ENCODE peak calls at places on chromosome 14, in seven cellular contexts. A, E, G, N, D, K and I are unnamed samples.

GRCh38 chr14:100523536-100524025 is 63.6 kb downstream of the BEGAIN start:
- DNase-seq in A (no peak), E (no peak), G (no peak), N (no peak), D (no peak), K (no peak), I (no peak)

GRCh38 chr14:89091781-89092180 is 267.3 kb downstream of the TTC8 start:
- DNase-seq in A (no peak), E (no peak), G (no peak), N (no peak), D (no peak), K (no peak), I (no peak)

GRCh38 chr14:67623114-67623513 is 3.4 kb downstream of the ARG2 start:
- DNase-seq in A (no peak), E (no peak), G (no peak), N (peak; percentile 42), D (peak; percentile 45), K (no peak), I (no peak)

GRCh38 chr14:56799327-56799645 is 11.0 kb downstream of the OTX2 start:
- DNase-seq in A (no peak), E (no peak), G (no peak), N (no peak), D (no peak), K (no peak), I (no peak)

GRCh38 chr14:39376671-39377403 is 55.4 kb downstream of the FBXO33 start:
- DNase-seq in A (no peak), E (no peak), G (no peak), N (peak; percentile 46), D (peak; percentile 46), K (no peak), I (no peak)

GRCh38 chr14:50620341-50620740 is 47.8 kb downstream of the SAV1 start:
- DNase-seq in A (no peak), E (no peak), G (no peak), N (peak; percentile 8), D (no peak), K (no peak), I (no peak)

GRCh38 chr14:103556976-103557758 is 5.3 kb downstream of the BAG5 start:
- DNase-seq in A (no peak), E (no peak), G (no peak), N (no peak), D (no peak), K (no peak), I (no peak)

GRCh38 chr14:71267691-71268090 is 360.4 kb downstream of the PCNX1 start:
- DNase-seq in A (no peak), E (no peak), G (no peak), N (no peak), D (no peak), K (no peak), I (no peak)

GRCh38 chr14:36091096-36091495 is 85.4 kb downstream of the PTCSC3 start:
- DNase-seq in A (peak; percentile 55), E (no peak), G (peak; percentile 68), N (peak; percentile 95), D (peak; percentile 17), K (peak; percentile 23), I (peak; percentile 56)

GRCh38 chr14:89625988-89626806 is 209.2 kb upstream of the FOXN3 start:
- DNase-seq in A (no peak), E (no peak), G (no peak), N (no peak), D (no peak), K (no peak), I (no peak)

GRCh38 chr14:49959822-49960408 is 67.0 kb downstream of the ARF6 start:
- DNase-seq in A (no peak), E (no peak), G (no peak), N (no peak), D (no peak), K (peak; percentile 76), I (no peak)

GRCh38 chr14:94372021-94372605 is 16.3 kb downstream of the SERPINA1 start:
- DNase-seq in A (no peak), E (no peak), G (no peak), N (no peak), D (no peak), K (no peak), I (no peak)
- TF ChIP-seq CTCF in A (no peak), E (peak; percentile 33), G (no peak), N (no peak), D (no peak), K (peak; percentile 14), I (no peak)

DNA sequence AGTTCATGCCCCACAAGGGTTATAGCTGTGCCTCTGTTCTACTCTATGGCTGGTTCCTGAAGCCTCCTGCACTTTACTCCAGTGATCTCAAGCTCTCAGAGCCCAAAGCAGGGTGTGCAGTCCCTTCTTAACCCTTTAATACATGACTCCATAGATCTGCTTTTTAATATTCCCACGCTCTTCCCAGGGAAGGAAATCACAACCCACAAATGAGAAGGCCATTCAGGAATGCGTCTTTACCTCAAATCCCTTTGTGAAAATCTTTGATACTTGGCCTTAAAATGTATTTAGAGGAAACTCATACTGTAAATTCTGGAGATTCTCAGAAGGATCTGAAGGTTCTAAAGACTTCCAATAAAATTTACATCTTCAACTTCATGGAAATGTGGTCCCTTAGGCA is 17.0 kb downstream of the NID2 start:
- DNase-seq in A (no peak), E (no peak), G (no peak), N (peak; percentile 90), D (peak; percentile 38), K (no peak), I (no peak)
- H3K4me3 ChIP-seq in A (no peak overlapping the region), E (no peak overlapping the region), G (no peak overlapping the region), N (peak overlapping the region; percentile 30), D (no peak overlapping the region), K (no peak overlapping the region), I (no peak overlapping the region)

DNA sequence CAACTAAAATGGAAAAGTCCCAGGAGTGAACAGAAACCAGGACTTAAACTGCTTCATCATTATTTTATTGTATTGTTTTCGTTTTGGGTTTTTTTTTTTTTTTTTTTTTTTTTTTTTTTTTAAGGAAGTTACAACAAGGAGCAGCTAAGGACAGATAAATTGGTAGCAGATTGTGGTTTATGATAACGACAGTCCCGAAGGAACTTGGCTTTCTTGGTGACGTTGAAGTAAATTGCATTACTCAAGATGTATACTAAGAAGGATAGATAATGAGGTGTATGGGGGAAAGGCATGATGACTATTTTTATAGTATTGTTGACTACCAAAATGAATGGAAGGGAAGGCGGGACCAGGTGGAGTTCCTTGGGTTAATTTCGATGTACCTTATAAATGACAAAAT is 866.3 kb downstream of the NRXN3 start:
- DNase-seq in A (no peak), E (no peak), G (no peak), N (no peak), D (no peak), K (no peak), I (no peak)
- TF ChIP-seq CTCF in A (no peak), E (no peak), G (no peak), N (no peak), D (no peak), K (no peak), I (no peak)

DNA sequence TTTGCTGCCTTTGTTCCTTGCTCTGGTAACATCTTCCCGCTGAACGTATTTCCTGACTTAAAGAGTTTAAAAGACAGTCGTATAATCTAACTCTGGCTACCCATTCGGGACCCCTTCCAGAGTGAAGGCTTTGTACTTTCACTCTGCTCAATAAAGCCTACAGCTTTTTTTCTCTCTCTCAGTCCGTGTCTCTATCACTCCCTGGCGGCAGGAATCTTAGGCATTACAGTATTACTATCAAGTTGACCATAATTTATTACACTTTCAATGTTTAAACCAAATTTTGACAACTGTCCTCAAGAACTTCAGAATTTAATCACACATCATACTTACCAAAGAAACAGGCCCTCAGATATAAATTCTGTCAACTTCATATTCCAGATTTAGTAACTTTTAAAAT is 967.9 kb downstream of the FSCB start:
- DNase-seq in A (no peak), E (no peak), G (no peak), N (no peak), D (peak; percentile 46), K (no peak), I (no peak)
- H3K4me3 ChIP-seq in A (no peak overlapping the region), E (no peak overlapping the region), G (no peak overlapping the region), N (no peak overlapping the region), D (no peak overlapping the region), K (no peak overlapping the region), I (no peak overlapping the region)

DNA sequence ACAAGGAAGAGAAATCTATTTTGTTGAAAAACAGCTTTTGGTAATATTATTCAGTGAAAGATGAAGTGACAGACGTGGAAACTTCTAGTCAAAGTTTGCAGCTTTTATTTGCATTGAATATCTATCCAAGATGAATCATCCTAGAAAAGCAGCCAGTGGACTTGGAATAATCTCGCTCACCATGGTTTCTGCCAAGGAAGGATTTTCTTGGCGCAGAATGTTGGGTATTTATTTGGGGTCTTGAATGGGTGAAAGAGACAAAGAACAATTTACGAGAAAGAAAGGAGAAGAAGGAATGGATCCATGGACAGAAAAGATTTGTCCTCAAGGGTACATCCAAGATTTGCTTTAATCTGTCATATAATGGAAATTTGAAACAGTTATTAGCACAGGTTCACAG is 334.0 kb downstream of the DAD1 start:
- DNase-seq in A (no peak), E (no peak), G (no peak), N (no peak), D (no peak), K (no peak), I (no peak)
- TF ChIP-seq CTCF in A (no peak), E (no peak), G (no peak), N (no peak), D (no peak), K (no peak), I (no peak)

DNA sequence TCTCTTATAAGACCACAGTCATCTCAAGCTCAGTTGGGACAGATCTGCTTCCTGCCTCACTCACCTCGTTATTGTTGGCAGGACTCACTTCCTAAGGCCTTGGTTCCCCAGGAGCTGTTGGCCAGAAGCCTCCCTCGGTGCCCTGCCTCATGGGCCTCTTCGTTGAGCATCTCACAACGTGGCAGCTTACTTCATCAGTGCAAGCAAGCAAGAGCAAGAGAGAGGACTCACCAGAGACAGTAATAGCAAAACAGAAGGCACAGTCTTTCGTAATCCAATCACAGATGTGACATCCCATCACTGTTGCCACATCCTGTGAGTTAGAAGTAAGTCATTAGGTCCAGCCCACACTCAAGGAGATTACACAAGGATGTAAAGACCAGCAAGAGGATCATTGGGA is 5.1 kb upstream of the NUMB start:
- DNase-seq in A (peak; percentile 38), E (no peak), G (peak; percentile 75), N (peak; percentile 90), D (peak; percentile 92), K (no peak), I (peak; percentile 98)
- H3K4me3 ChIP-seq in A (no peak overlapping the region), E (no peak overlapping the region), G (peak overlapping the region; percentile 39), N (peak overlapping the region; percentile 15), D (no peak overlapping the region), K (no peak overlapping the region), I (no peak overlapping the region)